ENCODE peak calls at places on chromosomes 7 and 10, in seven cellular contexts. One of them, this sample, is unnamed.

GRCh38 chr7:142776206-142776844 is 5.6 kb downstream of the PRSS2 start:
- DNase-seq in transverse colon: no peak
- DNase-seq in fibroblast of lung: peak; percentile 65
- DNase-seq in prostate gland: no peak
- DNase-seq in neuronal stem cell: no peak
- DNase-seq in lower lobe of right lung: no peak
- DNase-seq in NT2/D1: no peak
- DNase-seq in this sample: no peak

GRCh38 chr10:116521424-116522305 is 24.1 kb upstream of the PNLIP start:
- DNase-seq in NT2/D1: peak; percentile 11
- DNase-seq in prostate gland: no peak
- DNase-seq in lower lobe of right lung: no peak
- DNase-seq in transverse colon: peak; percentile 17
- DNase-seq in neuronal stem cell: peak; percentile 33
- DNase-seq in fibroblast of lung: peak; percentile 57
- DNase-seq in this sample: no peak

GRCh38 chr10:29807407-29807806 is 172.6 kb upstream of the SVIL start:
- DNase-seq in lower lobe of right lung: no peak
- DNase-seq in NT2/D1: no peak
- DNase-seq in fibroblast of lung: peak; percentile 85
- DNase-seq in transverse colon: no peak
- DNase-seq in prostate gland: no peak
- DNase-seq in neuronal stem cell: no peak
- DNase-seq in this sample: no peak

GRCh38 chr7:112053405-112054069 is 152.7 kb downstream of the DOCK4 start:
- DNase-seq in prostate gland: no peak
- DNase-seq in lower lobe of right lung: no peak
- DNase-seq in neuronal stem cell: no peak
- DNase-seq in fibroblast of lung: no peak
- DNase-seq in transverse colon: no peak
- DNase-seq in NT2/D1: no peak
- DNase-seq in this sample: no peak

GRCh38 chr7:43072530-43072929 is 39.9 kb upstream of the HECW1 start:
- DNase-seq in lower lobe of right lung: no peak
- DNase-seq in NT2/D1: no peak
- DNase-seq in prostate gland: no peak
- DNase-seq in neuronal stem cell: no peak
- DNase-seq in transverse colon: no peak
- DNase-seq in fibroblast of lung: peak; percentile 15
- DNase-seq in this sample: no peak

GRCh38 chr10:23826399-23826798 is 382.5 kb upstream of the KIAA1217 start:
- DNase-seq in neuronal stem cell: peak; percentile 40
- DNase-seq in NT2/D1: peak; percentile 16
- DNase-seq in prostate gland: peak; percentile 8
- DNase-seq in transverse colon: no peak
- DNase-seq in lower lobe of right lung: no peak
- DNase-seq in fibroblast of lung: no peak
- DNase-seq in this sample: no peak

GRCh38 chr10:47038881-47039557 is 127.8 kb downstream of the PTPN20 start:
- DNase-seq in transverse colon: no peak
- DNase-seq in lower lobe of right lung: no peak
- DNase-seq in NT2/D1: no peak
- DNase-seq in fibroblast of lung: no peak
- DNase-seq in neuronal stem cell: no peak
- DNase-seq in prostate gland: no peak
- DNase-seq in this sample: no peak

GRCh38 chr7:132030161-132030568 is 473.7 kb upstream of the PODXL start:
- DNase-seq in lower lobe of right lung: no peak
- DNase-seq in transverse colon: peak; percentile 52
- DNase-seq in NT2/D1: no peak
- DNase-seq in fibroblast of lung: peak; percentile 45
- DNase-seq in prostate gland: no peak
- DNase-seq in neuronal stem cell: no peak
- DNase-seq in this sample: no peak

GRCh38 chr7:7764515-7765138 is 46.2 kb upstream of the RPA3 start:
- DNase-seq in fibroblast of lung: no peak
- DNase-seq in lower lobe of right lung: no peak
- DNase-seq in NT2/D1: no peak
- DNase-seq in neuronal stem cell: no peak
- DNase-seq in transverse colon: no peak
- DNase-seq in prostate gland: no peak
- DNase-seq in this sample: no peak

GRCh38 chr10:75530337-75530736 is 98.9 kb downstream of the LRMDA start:
- DNase-seq in fibroblast of lung: peak; percentile 58
- DNase-seq in NT2/D1: no peak
- DNase-seq in prostate gland: no peak
- DNase-seq in neuronal stem cell: no peak
- DNase-seq in transverse colon: no peak
- DNase-seq in lower lobe of right lung: no peak
- DNase-seq in this sample: no peak

GRCh38 chr10:110260746-110261477 is 43.8 kb downstream of the SMNDC1 start:
- DNase-seq in transverse colon: no peak
- DNase-seq in neuronal stem cell: no peak
- DNase-seq in NT2/D1: no peak
- DNase-seq in prostate gland: no peak
- DNase-seq in fibroblast of lung: peak; percentile 39
- DNase-seq in lower lobe of right lung: no peak
- DNase-seq in this sample: no peak

GRCh38 chr10:103772096-103772845 is 83.1 kb downstream of the SH3PXD2A start:
- DNase-seq in fibroblast of lung: peak; percentile 99
- DNase-seq in prostate gland: peak; percentile 71
- DNase-seq in neuronal stem cell: peak; percentile 72
- DNase-seq in NT2/D1: peak; percentile 57
- DNase-seq in lower lobe of right lung: peak; percentile 79
- DNase-seq in transverse colon: peak; percentile 87
- DNase-seq in this sample: peak; percentile 44

GRCh38 chr7:495326-495725 is 24.3 kb downstream of the PDGFA start:
- DNase-seq in fibroblast of lung: no peak
- DNase-seq in NT2/D1: no peak
- DNase-seq in prostate gland: no peak
- DNase-seq in neuronal stem cell: no peak
- DNase-seq in transverse colon: no peak
- DNase-seq in lower lobe of right lung: peak; percentile 35
- DNase-seq in this sample: no peak

GRCh38 chr10:133002685-133003084 is 60.3 kb upstream of the CFAP46 start:
- DNase-seq in NT2/D1: no peak
- DNase-seq in transverse colon: no peak
- DNase-seq in prostate gland: no peak
- DNase-seq in fibroblast of lung: no peak
- DNase-seq in lower lobe of right lung: no peak
- DNase-seq in neuronal stem cell: no peak
- DNase-seq in this sample: no peak

GRCh38 chr10:89160339-89160738 is 46.8 kb downstream of the CH25H start:
- DNase-seq in fibroblast of lung: no peak
- DNase-seq in neuronal stem cell: no peak
- DNase-seq in prostate gland: no peak
- DNase-seq in lower lobe of right lung: no peak
- DNase-seq in transverse colon: no peak
- DNase-seq in NT2/D1: no peak
- DNase-seq in this sample: no peak

GRCh38 chr7:105776986-105777910 is 99.2 kb downstream of the ATXN7L1 start:
- DNase-seq in lower lobe of right lung: no peak
- DNase-seq in prostate gland: no peak
- DNase-seq in transverse colon: no peak
- DNase-seq in NT2/D1: no peak
- DNase-seq in fibroblast of lung: peak; percentile 35
- DNase-seq in neuronal stem cell: no peak
- DNase-seq in this sample: no peak

GRCh38 chr7:150992051-150992640 is 1.3 kb downstream of the NOS3 start:
- DNase-seq in transverse colon: no peak
- DNase-seq in NT2/D1: no peak
- DNase-seq in lower lobe of right lung: no peak
- DNase-seq in fibroblast of lung: no peak
- DNase-seq in prostate gland: no peak
- DNase-seq in neuronal stem cell: no peak
- DNase-seq in this sample: no peak

GRCh38 chr10:119104653-119105024 is 726 bp downstream of the DENND10 start:
- DNase-seq in neuronal stem cell: peak; percentile 24
- DNase-seq in prostate gland: no peak
- DNase-seq in lower lobe of right lung: peak; percentile 52
- DNase-seq in NT2/D1: no peak
- DNase-seq in fibroblast of lung: peak; percentile 18
- DNase-seq in transverse colon: peak; percentile 24
- DNase-seq in this sample: no peak

DNA sequence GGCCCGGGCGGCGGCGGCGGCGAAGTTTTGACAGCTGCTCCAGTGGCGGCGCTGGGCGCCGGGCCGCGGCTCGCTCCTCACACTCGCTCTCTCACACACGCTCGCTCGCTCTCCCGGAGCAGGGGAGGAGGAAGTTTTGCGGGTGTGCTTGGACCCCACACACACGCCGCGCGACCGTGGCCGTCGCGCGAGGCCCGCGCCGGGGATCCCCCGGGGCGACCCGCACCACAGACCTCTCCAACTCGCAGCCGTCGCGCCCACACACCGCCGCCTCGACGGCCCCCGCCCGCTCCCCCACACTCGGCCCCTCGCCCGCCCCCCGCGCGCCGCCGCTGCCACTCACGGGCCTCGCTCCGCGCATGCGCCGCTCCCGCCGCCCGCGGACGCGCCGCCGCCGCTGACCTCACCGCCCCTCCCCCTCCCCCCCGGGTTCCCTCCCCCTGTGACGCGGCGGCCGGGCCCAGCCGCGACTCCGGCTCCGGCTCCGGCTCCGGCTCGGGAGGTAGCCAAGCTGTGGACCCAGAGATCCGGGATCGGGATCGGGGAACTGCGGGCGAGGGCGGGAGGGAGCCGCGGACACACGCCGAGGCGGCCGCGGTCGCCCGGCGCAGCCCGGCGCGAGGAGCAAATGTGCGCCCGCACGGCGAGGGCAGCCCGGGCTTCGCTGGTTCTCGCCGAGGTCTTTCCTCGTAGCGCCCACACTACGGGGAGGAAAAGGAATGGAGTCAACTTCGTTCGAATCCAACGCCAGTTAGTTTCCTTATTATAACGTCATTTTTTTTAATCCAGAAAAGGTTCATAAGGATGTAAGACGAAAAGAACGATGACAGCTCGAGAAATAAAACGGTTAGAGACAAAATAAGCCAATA is 710 bp upstream of the KMT2C start:
- DNase-seq in lower lobe of right lung: peak; percentile 94
- DNase-seq in fibroblast of lung: peak; percentile 93
- DNase-seq in NT2/D1: peak; percentile 87
- DNase-seq in prostate gland: peak; percentile 92
- DNase-seq in transverse colon: peak; percentile 95
- DNase-seq in neuronal stem cell: peak; percentile 91
- DNase-seq in this sample: peak; percentile 44
- H3K36me3 ChIP-seq in lower lobe of right lung: no peaks in the 10 kb centered on the region
- H3K36me3 ChIP-seq in fibroblast of lung: no peaks in the 10 kb centered on the region
- H3K36me3 ChIP-seq in NT2/D1: no peaks in the 10 kb centered on the region
- H3K36me3 ChIP-seq in prostate gland: no peaks in the 10 kb centered on the region
- H3K36me3 ChIP-seq in transverse colon: no peaks in the 10 kb centered on the region
- H3K36me3 ChIP-seq in neuronal stem cell: no peaks in the 10 kb centered on the region
- H3K36me3 ChIP-seq in this sample: no peaks in the 10 kb centered on the region

DNA sequence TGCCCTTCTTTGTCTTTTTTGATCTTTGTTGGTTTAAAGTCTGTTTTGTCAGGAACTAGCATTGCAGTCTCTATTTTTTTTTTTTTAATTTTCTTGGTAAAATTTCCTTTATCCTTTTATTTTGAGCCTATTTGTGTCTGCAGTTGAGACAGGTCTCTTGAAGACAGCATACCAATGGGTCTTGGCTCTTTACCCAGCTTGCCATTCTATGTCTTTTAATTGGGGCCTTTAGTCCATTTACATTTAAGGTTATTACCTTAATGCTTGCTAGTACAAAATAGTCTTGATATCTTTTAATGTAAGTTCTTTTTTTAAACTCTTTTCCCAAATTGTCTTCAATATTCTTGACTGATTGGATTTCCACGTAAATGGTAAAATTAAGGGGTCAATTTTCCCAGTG is 398.3 kb upstream of the CHRM2 start:
- DNase-seq in transverse colon: no peak
- DNase-seq in fibroblast of lung: no peak
- DNase-seq in lower lobe of right lung: no peak
- DNase-seq in neuronal stem cell: no peak
- DNase-seq in NT2/D1: no peak
- DNase-seq in prostate gland: no peak
- DNase-seq in this sample: no peak
- H3K9me3 ChIP-seq in transverse colon: peaks cover 35% of the 10 kb centered on the region
- H3K9me3 ChIP-seq in fibroblast of lung: no peaks in the 10 kb centered on the region
- H3K9me3 ChIP-seq in lower lobe of right lung: peaks cover 24% of the 10 kb centered on the region
- H3K9me3 ChIP-seq in neuronal stem cell: peaks cover 11% of the 10 kb centered on the region
- H3K9me3 ChIP-seq in NT2/D1: no peaks in the 10 kb centered on the region
- H3K9me3 ChIP-seq in prostate gland: no peaks in the 10 kb centered on the region
- H3K9me3 ChIP-seq in this sample: no peaks in the 10 kb centered on the region

GRCh38 chr7:99621271-99621670 is 4.5 kb downstream of the ZSCAN25 start:
- DNase-seq in prostate gland: no peak
- DNase-seq in neuronal stem cell: no peak
- DNase-seq in transverse colon: no peak
- DNase-seq in NT2/D1: no peak
- DNase-seq in fibroblast of lung: no peak
- DNase-seq in lower lobe of right lung: no peak
- DNase-seq in this sample: no peak

GRCh38 chr7:99623702-99624447 is 7.1 kb downstream of the ZSCAN25 start:
- DNase-seq in fibroblast of lung: no peak
- DNase-seq in transverse colon: no peak
- DNase-seq in lower lobe of right lung: no peak
- DNase-seq in NT2/D1: no peak
- DNase-seq in neuronal stem cell: no peak
- DNase-seq in prostate gland: no peak
- DNase-seq in this sample: no peak

GRCh38 chr7:99624487-99624886 is 7.7 kb downstream of the ZSCAN25 start:
- DNase-seq in lower lobe of right lung: no peak
- DNase-seq in fibroblast of lung: no peak
- DNase-seq in prostate gland: no peak
- DNase-seq in neuronal stem cell: no peak
- DNase-seq in NT2/D1: no peak
- DNase-seq in transverse colon: peak; percentile 34
- DNase-seq in this sample: no peak

GRCh38 chr7:99623091-99623693 is 6.4 kb downstream of the ZSCAN25 start:
- DNase-seq in prostate gland: peak; percentile 41
- DNase-seq in transverse colon: no peak
- DNase-seq in fibroblast of lung: no peak
- DNase-seq in NT2/D1: no peak
- DNase-seq in neuronal stem cell: no peak
- DNase-seq in lower lobe of right lung: no peak
- DNase-seq in this sample: no peak

DNA sequence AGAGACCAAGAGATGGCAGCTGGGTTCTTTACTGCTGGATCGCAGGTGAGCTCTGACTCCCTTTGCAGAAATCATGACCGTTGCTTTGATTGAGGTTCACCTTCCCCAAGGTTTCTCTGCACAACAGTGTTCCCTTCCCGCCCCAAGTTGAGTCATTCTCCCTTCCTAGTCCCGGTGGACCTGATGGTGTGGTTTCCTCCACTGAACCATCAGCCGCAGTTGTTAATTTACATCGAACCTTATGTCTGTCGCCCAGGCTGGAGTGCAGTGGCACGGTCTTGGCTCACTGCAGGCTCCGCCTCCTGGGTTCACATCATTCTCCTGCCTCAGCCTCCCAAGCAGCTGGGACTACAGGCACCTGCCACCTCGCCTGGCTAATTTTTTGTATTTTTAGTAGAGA is 5.8 kb downstream of the ZSCAN25 start:
- DNase-seq in NT2/D1: no peak
- DNase-seq in lower lobe of right lung: no peak
- DNase-seq in neuronal stem cell: no peak
- DNase-seq in transverse colon: no peak
- DNase-seq in prostate gland: no peak
- DNase-seq in fibroblast of lung: no peak
- DNase-seq in this sample: no peak
- H3K36me3 ChIP-seq in NT2/D1: peaks cover 91% of the 10 kb centered on the region
- H3K36me3 ChIP-seq in lower lobe of right lung: peaks cover 93% of the 10 kb centered on the region
- H3K36me3 ChIP-seq in neuronal stem cell: peaks cover 59% of the 10 kb centered on the region
- H3K36me3 ChIP-seq in transverse colon: peaks cover 78% of the 10 kb centered on the region
- H3K36me3 ChIP-seq in prostate gland: peaks cover 14% of the 10 kb centered on the region
- H3K36me3 ChIP-seq in fibroblast of lung: peaks cover 27% of the 10 kb centered on the region
- H3K36me3 ChIP-seq in this sample: peaks cover 37% of the 10 kb centered on the region

GRCh38 chr7:157849341-157849596 is 512.5 kb downstream of the DNAJB6 start:
- DNase-seq in NT2/D1: no peak
- DNase-seq in transverse colon: no peak
- DNase-seq in fibroblast of lung: no peak
- DNase-seq in prostate gland: no peak
- DNase-seq in neuronal stem cell: no peak
- DNase-seq in lower lobe of right lung: no peak
- DNase-seq in this sample: no peak
- H3K9me3 ChIP-seq in NT2/D1: no peaks in the 10 kb centered on the region
- H3K9me3 ChIP-seq in transverse colon: no peaks in the 10 kb centered on the region
- H3K9me3 ChIP-seq in fibroblast of lung: no peaks in the 10 kb centered on the region
- H3K9me3 ChIP-seq in prostate gland: no peaks in the 10 kb centered on the region
- H3K9me3 ChIP-seq in neuronal stem cell: peaks cover 28% of the 10 kb centered on the region
- H3K9me3 ChIP-seq in lower lobe of right lung: no peaks in the 10 kb centered on the region
- H3K9me3 ChIP-seq in this sample: no peaks in the 10 kb centered on the region